ENCODE peak calls at places on chromosomes 1 and 21, in four cellular contexts. I is GM12878, A is K562, D is HepG2. T is an unnamed sample.
A peak's percentile ranks its signal among the peaks of the same experiment; 100 is the strongest.

GRCh38 chr1:183234660-183235476 is 48.8 kb downstream of the LAMC2 start:
- DNase-seq in I (no peak), A (peak; percentile 21), D (peak; percentile 21), T (peak; percentile 62)

GRCh38 chr1:91278754-91279153 is 125.9 kb downstream of the HFM1 start:
- DNase-seq in I (no peak), A (no peak), D (peak; percentile 3), T (peak; percentile 12)

GRCh38 chr1:235045034-235045690 is 83.5 kb downstream of the TOMM20 start:
- DNase-seq in I (no peak), A (no peak), D (no peak), T (no peak)

GRCh38 chr1:30704765-30705509 is 18.4 kb downstream of the MATN1 start:
- DNase-seq in I (no peak), A (no peak), D (no peak), T (no peak)

GRCh38 chr1:34101151-34101550 is 63.9 kb downstream of the CSMD2 start:
- DNase-seq in I (no peak), A (no peak), D (no peak), T (no peak)

GRCh38 chr1:24409535-24409934 is 4.0 kb downstream of the STPG1 start:
- DNase-seq in I (no peak), A (no peak), D (no peak), T (no peak)

GRCh38 chr1:229258031-229258850 is 12.7 kb upstream of the RAB4A start:
- DNase-seq in I (no peak), A (peak; percentile 76), D (peak; percentile 66), T (peak; percentile 60)

GRCh38 chr21:41059871-41060270 is 108.1 kb upstream of the BACE2 start:
- DNase-seq in I (no peak), A (no peak), D (no peak), T (no peak)

GRCh38 chr1:218384576-218384975 is 39.4 kb downstream of the TGFB2 start:
- DNase-seq in I (no peak), A (no peak), D (no peak), T (no peak)

GRCh38 chr1:236143104-236143948 is 987 bp downstream of the GPR137B start:
- DNase-seq in I (no peak), A (no peak), D (no peak), T (no peak)

GRCh38 chr1:23696335-23696989 is 4.9 kb downstream of the RPL11 start:
- DNase-seq in I (no peak), A (peak; percentile 35), D (no peak), T (no peak)

GRCh38 chr1:29812397-29813135 is 576.2 kb downstream of the PTPRU start:
- DNase-seq in I (no peak), A (no peak), D (no peak), T (no peak)

GRCh38 chr1:151477066-151477465 is 17.8 kb upstream of the POGZ start:
- DNase-seq in I (no peak), A (no peak), D (no peak), T (no peak)

GRCh38 chr1:113930499-113931161 is 1.5 kb downstream of the HIPK1 start:
- DNase-seq in I (no peak), A (peak; percentile 25), D (peak; percentile 20), T (no peak)

GRCh38 chr21:34091607-34092006 is 18.2 kb downstream of the MRPS6 start:
- DNase-seq in I (no peak), A (peak; percentile 39), D (no peak), T (peak; percentile 3)

GRCh38 chr21:37665230-37666024 is 250.8 kb downstream of the KCNJ6 start:
- DNase-seq in I (no peak), A (no peak), D (no peak), T (no peak)

GRCh38 chr1:220497220-220497756 is 30.6 kb upstream of the MARK1 start:
- DNase-seq in I (no peak), A (no peak), D (no peak), T (no peak)

GRCh38 chr1:147273409-147274307 is 31.2 kb downstream of the CHD1L start:
- DNase-seq in I (peak; percentile 9), A (peak; percentile 71), D (peak; percentile 56), T (peak; percentile 29)

GRCh38 chr1:95126366-95126765 is 9.2 kb downstream of the TLCD4 start:
- DNase-seq in I (no peak), A (no peak), D (no peak), T (no peak)

GRCh38 chr1:109432336-109432735 is 6.1 kb upstream of the PSMA5 start:
- DNase-seq in I (no peak), A (no peak), D (no peak), T (no peak)

GRCh38 chr1:151047591-151047924 is at the start of gene C1orf56:
- DNase-seq in I (no peak), A (peak; percentile 73), D (peak; percentile 43), T (no peak)

GRCh38 chr1:175433586-175434267 is 241.2 kb upstream of the KIAA0040 start:
- DNase-seq in I (no peak), A (no peak), D (no peak), T (no peak)

GRCh38 chr1:209569445-209570207 is 13.9 kb upstream of the CAMK1G start:
- DNase-seq in I (peak; percentile 12), A (peak; percentile 78), D (peak; percentile 60), T (peak; percentile 87)

GRCh38 chr1:16199157-16199501 is 13.3 kb downstream of the ARHGEF19 start:
- DNase-seq in I (no peak), A (no peak), D (no peak), T (no peak)

GRCh38 chr21:15515908-15516307 is 213.9 kb upstream of the USP25 start:
- DNase-seq in I (no peak), A (no peak), D (no peak), T (no peak)

GRCh38 chr1:185926562-185926961 is 192.4 kb downstream of the HMCN1 start:
- DNase-seq in I (no peak), A (no peak), D (no peak), T (no peak)

GRCh38 chr1:30778156-30778978 is 20.8 kb upstream of the LAPTM5 start:
- DNase-seq in I (no peak), A (peak; percentile 99), D (no peak), T (no peak)

GRCh38 chr1:200963076-200963475 is 60.4 kb downstream of the KIF21B start:
- DNase-seq in I (no peak), A (no peak), D (no peak), T (no peak)

GRCh38 chr21:38289697-38290096 is 32.9 kb downstream of the KCNJ15 start:
- DNase-seq in I (no peak), A (no peak), D (no peak), T (no peak)

GRCh38 chr1:51290489-51290847 is 39.9 kb downstream of the TTC39A start:
- DNase-seq in I (no peak), A (no peak), D (no peak), T (no peak)

GRCh38 chr1:209808059-209808494 is 2.1 kb upstream of the IRF6 start:
- DNase-seq in I (no peak), A (peak; percentile 78), D (peak; percentile 15), T (no peak)

GRCh38 chr1:31640179-31640578 is 4.5 kb downstream of the PEF1 start:
- DNase-seq in I (no peak), A (no peak), D (no peak), T (no peak)

GRCh38 chr1:57485643-57486042 is 61.8 kb upstream of the DAB1 start:
- DNase-seq in I (no peak), A (no peak), D (no peak), T (no peak)
- TF ChIP-seq SP1 in I (no peak), A (no peak), D (no peak), T (no peak)

DNA sequence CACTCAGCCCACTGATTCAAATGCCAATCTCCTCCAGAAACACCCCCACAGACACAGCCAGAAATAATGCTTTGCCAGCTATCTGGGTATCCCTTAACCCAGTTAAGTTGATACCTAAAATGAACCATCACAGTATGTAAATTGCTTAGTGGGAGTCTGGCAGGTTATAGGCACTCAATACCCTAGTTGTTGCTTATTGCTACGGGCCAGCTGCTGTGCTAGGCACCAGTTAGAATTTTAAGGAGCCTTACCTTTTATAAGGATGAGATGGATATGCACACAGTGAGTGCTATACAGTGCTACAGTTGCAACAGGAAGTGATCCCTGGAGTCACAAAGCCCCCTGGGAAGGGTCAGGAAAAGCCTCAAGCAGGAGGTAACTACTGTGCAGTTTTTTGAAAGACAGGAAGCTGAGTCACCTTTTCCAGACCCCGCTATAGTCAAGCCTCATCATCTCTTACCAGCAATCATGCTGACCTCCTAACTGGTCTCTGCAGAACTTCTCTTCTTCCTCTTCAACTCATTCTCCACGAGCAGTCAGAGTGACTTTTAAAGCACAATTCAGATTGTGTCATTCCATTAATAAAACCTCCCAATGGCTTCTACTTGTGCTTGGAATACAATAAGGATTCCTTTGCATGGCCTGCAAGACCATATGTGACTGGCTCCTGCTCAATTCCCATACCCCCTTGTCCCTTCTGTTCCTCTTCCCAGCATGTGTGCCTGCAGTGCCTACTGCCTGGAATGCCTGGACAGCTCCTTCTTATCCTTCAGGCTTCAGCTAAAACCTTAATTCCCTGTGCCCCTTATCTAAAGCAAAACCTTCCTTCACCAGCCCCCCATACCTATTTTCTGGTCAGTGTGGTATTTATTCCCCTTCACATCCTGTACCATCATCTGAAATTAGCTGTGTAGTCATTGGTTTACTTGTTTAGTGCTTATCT is 10.4 kb upstream of the TLR5 start:
- DNase-seq in I (no peak), A (no peak), D (no peak), T (no peak)
- TF ChIP-seq REST in I (no peak), A (no peak), D (no peak), T (peak; percentile 25)

DNA sequence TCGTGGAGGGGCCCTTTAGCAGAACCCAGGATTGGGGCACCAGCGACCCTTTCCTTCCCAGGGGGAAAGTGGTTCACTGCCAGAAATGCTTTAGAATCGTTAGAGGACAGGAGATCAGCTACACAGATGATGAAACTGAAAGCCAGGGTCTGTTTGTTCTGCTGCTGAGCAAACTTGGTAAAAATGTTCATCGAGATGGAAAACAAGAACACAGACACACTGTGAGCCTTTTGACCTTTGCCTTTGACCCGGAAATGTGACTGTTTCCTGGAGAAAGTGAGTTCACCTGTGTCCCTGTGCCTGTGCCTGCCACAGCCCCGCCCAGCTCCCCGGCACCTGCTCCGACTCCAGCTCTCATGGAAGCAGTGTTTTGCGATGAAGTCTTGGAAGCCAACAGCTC is 234.3 kb downstream of the CAMTA1 start:
- DNase-seq in I (no peak), A (no peak), D (peak; percentile 45), T (no peak)
- TF ChIP-seq SP1 in I (no peak), A (no peak), D (no peak), T (no peak)

GRCh38 chr1:145996433-145997155 is at the start of gene TXNIP:
- DNase-seq in I (peak; percentile 51), A (peak; percentile 100), D (peak; percentile 94), T (no peak)
- TF ChIP-seq REST in I (no peak), A (no peak), D (peak; percentile 74), T (no peak)

T was measured in HCT116.